ENCODE peak calls at places on chromosome 5, in ten cellular contexts. One of them, this sample, is unnamed.
A peak's percentile ranks its signal among the peaks of the same experiment; 100 is the strongest.

GRCh38 chr5:50745221-50745620 is 78.8 kb downstream of the PARP8 start:
- DNase-seq in NCI-H2171 treated with DMSO at 0.1 percent for 48 hours: no peak
- DNase-seq in nephron progenitor cell: no peak
- DNase-seq in stimulated activated CD4-positive, alpha-beta T cell treated with anti-CD3 and anti-CD28 coated beads, Interleukin-4, amount 100 ng/mL, for 24 hours: no peak
- DNase-seq in PC-3: no peak
- DNase-seq in sciatic nerve: no peak
- DNase-seq in AG09309: no peak
- DNase-seq in germinal center: no peak
- DNase-seq in activated CD4-positive, alpha-beta T cell treated with anti-CD3 and anti-CD28 coated beads for 48 hours: no peak
- DNase-seq in Kasumi-1: no peak
- DNase-seq in this sample: no peak

GRCh38 chr5:109005611-109006010 is 257.9 kb downstream of the FER start:
- DNase-seq in NCI-H2171 treated with DMSO at 0.1 percent for 48 hours: no peak
- DNase-seq in nephron progenitor cell: no peak
- DNase-seq in stimulated activated CD4-positive, alpha-beta T cell treated with anti-CD3 and anti-CD28 coated beads, Interleukin-4, amount 100 ng/mL, for 24 hours: no peak
- DNase-seq in PC-3: peak; percentile 4
- DNase-seq in sciatic nerve: no peak
- DNase-seq in AG09309: no peak
- DNase-seq in germinal center: no peak
- DNase-seq in activated CD4-positive, alpha-beta T cell treated with anti-CD3 and anti-CD28 coated beads for 48 hours: no peak
- DNase-seq in Kasumi-1: peak; percentile 14
- DNase-seq in this sample: no peak

GRCh38 chr5:122332589-122333555 is 20.8 kb downstream of the SNCAIP start:
- DNase-seq in NCI-H2171 treated with DMSO at 0.1 percent for 48 hours: no peak
- DNase-seq in nephron progenitor cell: no peak
- DNase-seq in stimulated activated CD4-positive, alpha-beta T cell treated with anti-CD3 and anti-CD28 coated beads, Interleukin-4, amount 100 ng/mL, for 24 hours: no peak
- DNase-seq in PC-3: no peak
- DNase-seq in sciatic nerve: no peak
- DNase-seq in AG09309: no peak
- DNase-seq in germinal center: no peak
- DNase-seq in activated CD4-positive, alpha-beta T cell treated with anti-CD3 and anti-CD28 coated beads for 48 hours: no peak
- DNase-seq in Kasumi-1: no peak
- DNase-seq in this sample: no peak

GRCh38 chr5:142411103-142411502 is 86.3 kb upstream of the SPRY4 start:
- DNase-seq in NCI-H2171 treated with DMSO at 0.1 percent for 48 hours: no peak
- DNase-seq in nephron progenitor cell: no peak
- DNase-seq in stimulated activated CD4-positive, alpha-beta T cell treated with anti-CD3 and anti-CD28 coated beads, Interleukin-4, amount 100 ng/mL, for 24 hours: no peak
- DNase-seq in PC-3: no peak
- DNase-seq in sciatic nerve: no peak
- DNase-seq in AG09309: no peak
- DNase-seq in germinal center: no peak
- DNase-seq in activated CD4-positive, alpha-beta T cell treated with anti-CD3 and anti-CD28 coated beads for 48 hours: no peak
- DNase-seq in Kasumi-1: no peak
- DNase-seq in this sample: no peak

GRCh38 chr5:173925449-173926071 is 37.4 kb downstream of the CPEB4 start:
- DNase-seq in NCI-H2171 treated with DMSO at 0.1 percent for 48 hours: no peak
- DNase-seq in nephron progenitor cell: peak; percentile 34
- DNase-seq in stimulated activated CD4-positive, alpha-beta T cell treated with anti-CD3 and anti-CD28 coated beads, Interleukin-4, amount 100 ng/mL, for 24 hours: peak; percentile 32
- DNase-seq in PC-3: peak; percentile 72
- DNase-seq in sciatic nerve: no peak
- DNase-seq in AG09309: no peak
- DNase-seq in germinal center: peak; percentile 16
- DNase-seq in activated CD4-positive, alpha-beta T cell treated with anti-CD3 and anti-CD28 coated beads for 48 hours: peak; percentile 50
- DNase-seq in Kasumi-1: peak; percentile 63
- DNase-seq in this sample: no peak

GRCh38 chr5:92364986-92365550 is 982.0 kb upstream of the ARRDC3 start:
- DNase-seq in NCI-H2171 treated with DMSO at 0.1 percent for 48 hours: no peak
- DNase-seq in nephron progenitor cell: no peak
- DNase-seq in stimulated activated CD4-positive, alpha-beta T cell treated with anti-CD3 and anti-CD28 coated beads, Interleukin-4, amount 100 ng/mL, for 24 hours: no peak
- DNase-seq in PC-3: no peak
- DNase-seq in sciatic nerve: no peak
- DNase-seq in AG09309: peak; percentile 80
- DNase-seq in germinal center: no peak
- DNase-seq in activated CD4-positive, alpha-beta T cell treated with anti-CD3 and anti-CD28 coated beads for 48 hours: no peak
- DNase-seq in Kasumi-1: no peak
- DNase-seq in this sample: no peak

GRCh38 chr5:120615967-120616645 is 152.0 kb downstream of the PRR16 start:
- DNase-seq in NCI-H2171 treated with DMSO at 0.1 percent for 48 hours: no peak
- DNase-seq in nephron progenitor cell: no peak
- DNase-seq in stimulated activated CD4-positive, alpha-beta T cell treated with anti-CD3 and anti-CD28 coated beads, Interleukin-4, amount 100 ng/mL, for 24 hours: no peak
- DNase-seq in PC-3: peak; percentile 66
- DNase-seq in sciatic nerve: no peak
- DNase-seq in AG09309: no peak
- DNase-seq in germinal center: no peak
- DNase-seq in activated CD4-positive, alpha-beta T cell treated with anti-CD3 and anti-CD28 coated beads for 48 hours: no peak
- DNase-seq in Kasumi-1: no peak
- DNase-seq in this sample: no peak

GRCh38 chr5:89372176-89372575 is 489.2 kb upstream of the MEF2C start:
- DNase-seq in NCI-H2171 treated with DMSO at 0.1 percent for 48 hours: no peak
- DNase-seq in nephron progenitor cell: no peak
- DNase-seq in stimulated activated CD4-positive, alpha-beta T cell treated with anti-CD3 and anti-CD28 coated beads, Interleukin-4, amount 100 ng/mL, for 24 hours: no peak
- DNase-seq in PC-3: peak; percentile 15
- DNase-seq in sciatic nerve: no peak
- DNase-seq in AG09309: no peak
- DNase-seq in germinal center: no peak
- DNase-seq in activated CD4-positive, alpha-beta T cell treated with anti-CD3 and anti-CD28 coated beads for 48 hours: no peak
- DNase-seq in Kasumi-1: no peak
- DNase-seq in this sample: no peak

GRCh38 chr5:73638344-73639095 is 12.5 kb downstream of the ARHGEF28 start:
- DNase-seq in NCI-H2171 treated with DMSO at 0.1 percent for 48 hours: no peak
- DNase-seq in nephron progenitor cell: no peak
- DNase-seq in stimulated activated CD4-positive, alpha-beta T cell treated with anti-CD3 and anti-CD28 coated beads, Interleukin-4, amount 100 ng/mL, for 24 hours: no peak
- DNase-seq in PC-3: peak; percentile 85
- DNase-seq in sciatic nerve: no peak
- DNase-seq in AG09309: no peak
- DNase-seq in germinal center: no peak
- DNase-seq in activated CD4-positive, alpha-beta T cell treated with anti-CD3 and anti-CD28 coated beads for 48 hours: no peak
- DNase-seq in Kasumi-1: no peak
- DNase-seq in this sample: no peak

GRCh38 chr5:119212026-119212425 is 141.1 kb downstream of the DMXL1 start:
- DNase-seq in NCI-H2171 treated with DMSO at 0.1 percent for 48 hours: no peak
- DNase-seq in nephron progenitor cell: no peak
- DNase-seq in stimulated activated CD4-positive, alpha-beta T cell treated with anti-CD3 and anti-CD28 coated beads, Interleukin-4, amount 100 ng/mL, for 24 hours: no peak
- DNase-seq in PC-3: no peak
- DNase-seq in sciatic nerve: no peak
- DNase-seq in AG09309: no peak
- DNase-seq in germinal center: no peak
- DNase-seq in activated CD4-positive, alpha-beta T cell treated with anti-CD3 and anti-CD28 coated beads for 48 hours: no peak
- DNase-seq in Kasumi-1: no peak
- DNase-seq in this sample: no peak

GRCh38 chr5:132080595-132080994 is 7.0 kb downstream of the CSF2 start:
- DNase-seq in NCI-H2171 treated with DMSO at 0.1 percent for 48 hours: no peak
- DNase-seq in nephron progenitor cell: no peak
- DNase-seq in stimulated activated CD4-positive, alpha-beta T cell treated with anti-CD3 and anti-CD28 coated beads, Interleukin-4, amount 100 ng/mL, for 24 hours: no peak
- DNase-seq in PC-3: no peak
- DNase-seq in sciatic nerve: no peak
- DNase-seq in AG09309: no peak
- DNase-seq in germinal center: no peak
- DNase-seq in activated CD4-positive, alpha-beta T cell treated with anti-CD3 and anti-CD28 coated beads for 48 hours: no peak
- DNase-seq in Kasumi-1: no peak
- DNase-seq in this sample: no peak

GRCh38 chr5:131171276-131171815 is 602 bp downstream of the LYRM7 start:
- DNase-seq in NCI-H2171 treated with DMSO at 0.1 percent for 48 hours: peak; percentile 17
- DNase-seq in nephron progenitor cell: no peak
- DNase-seq in stimulated activated CD4-positive, alpha-beta T cell treated with anti-CD3 and anti-CD28 coated beads, Interleukin-4, amount 100 ng/mL, for 24 hours: peak; percentile 26
- DNase-seq in PC-3: peak; percentile 25
- DNase-seq in sciatic nerve: no peak
- DNase-seq in AG09309: no peak
- DNase-seq in germinal center: no peak
- DNase-seq in activated CD4-positive, alpha-beta T cell treated with anti-CD3 and anti-CD28 coated beads for 48 hours: peak; percentile 51
- DNase-seq in Kasumi-1: no peak
- DNase-seq in this sample: no peak

GRCh38 chr5:159242153-159242552 is 20.9 kb upstream of the UBLCP1 start:
- DNase-seq in NCI-H2171 treated with DMSO at 0.1 percent for 48 hours: no peak
- DNase-seq in nephron progenitor cell: no peak
- DNase-seq in stimulated activated CD4-positive, alpha-beta T cell treated with anti-CD3 and anti-CD28 coated beads, Interleukin-4, amount 100 ng/mL, for 24 hours: no peak
- DNase-seq in PC-3: peak; percentile 48
- DNase-seq in sciatic nerve: no peak
- DNase-seq in AG09309: no peak
- DNase-seq in germinal center: no peak
- DNase-seq in activated CD4-positive, alpha-beta T cell treated with anti-CD3 and anti-CD28 coated beads for 48 hours: no peak
- DNase-seq in Kasumi-1: no peak
- DNase-seq in this sample: no peak

GRCh38 chr5:8598356-8598755 is 729.4 kb downstream of the MTRR start:
- DNase-seq in NCI-H2171 treated with DMSO at 0.1 percent for 48 hours: no peak
- DNase-seq in nephron progenitor cell: no peak
- DNase-seq in stimulated activated CD4-positive, alpha-beta T cell treated with anti-CD3 and anti-CD28 coated beads, Interleukin-4, amount 100 ng/mL, for 24 hours: no peak
- DNase-seq in PC-3: peak; percentile 42
- DNase-seq in sciatic nerve: no peak
- DNase-seq in AG09309: no peak
- DNase-seq in germinal center: no peak
- DNase-seq in activated CD4-positive, alpha-beta T cell treated with anti-CD3 and anti-CD28 coated beads for 48 hours: no peak
- DNase-seq in Kasumi-1: no peak
- DNase-seq in this sample: no peak

GRCh38 chr5:104361932-104362331 is 799.3 kb upstream of the NUDT12 start:
- DNase-seq in NCI-H2171 treated with DMSO at 0.1 percent for 48 hours: no peak
- DNase-seq in nephron progenitor cell: no peak
- DNase-seq in stimulated activated CD4-positive, alpha-beta T cell treated with anti-CD3 and anti-CD28 coated beads, Interleukin-4, amount 100 ng/mL, for 24 hours: no peak
- DNase-seq in PC-3: no peak
- DNase-seq in sciatic nerve: no peak
- DNase-seq in AG09309: no peak
- DNase-seq in germinal center: no peak
- DNase-seq in activated CD4-positive, alpha-beta T cell treated with anti-CD3 and anti-CD28 coated beads for 48 hours: no peak
- DNase-seq in Kasumi-1: no peak
- DNase-seq in this sample: no peak

GRCh38 chr5:13477118-13477737 is 467.3 kb downstream of the DNAH5 start:
- DNase-seq in NCI-H2171 treated with DMSO at 0.1 percent for 48 hours: no peak
- DNase-seq in nephron progenitor cell: no peak
- DNase-seq in stimulated activated CD4-positive, alpha-beta T cell treated with anti-CD3 and anti-CD28 coated beads, Interleukin-4, amount 100 ng/mL, for 24 hours: no peak
- DNase-seq in PC-3: peak; percentile 92
- DNase-seq in sciatic nerve: no peak
- DNase-seq in AG09309: no peak
- DNase-seq in germinal center: no peak
- DNase-seq in activated CD4-positive, alpha-beta T cell treated with anti-CD3 and anti-CD28 coated beads for 48 hours: no peak
- DNase-seq in Kasumi-1: no peak
- DNase-seq in this sample: no peak

GRCh38 chr5:151585970-151586369 is 5.2 kb downstream of the FAT2 start:
- DNase-seq in NCI-H2171 treated with DMSO at 0.1 percent for 48 hours: no peak
- DNase-seq in nephron progenitor cell: no peak
- DNase-seq in stimulated activated CD4-positive, alpha-beta T cell treated with anti-CD3 and anti-CD28 coated beads, Interleukin-4, amount 100 ng/mL, for 24 hours: no peak
- DNase-seq in PC-3: no peak
- DNase-seq in sciatic nerve: no peak
- DNase-seq in AG09309: no peak
- DNase-seq in germinal center: no peak
- DNase-seq in activated CD4-positive, alpha-beta T cell treated with anti-CD3 and anti-CD28 coated beads for 48 hours: no peak
- DNase-seq in Kasumi-1: no peak
- DNase-seq in this sample: no peak

GRCh38 chr5:159660401-159660800 is 255.9 kb upstream of the ADRA1B start:
- DNase-seq in NCI-H2171 treated with DMSO at 0.1 percent for 48 hours: no peak
- DNase-seq in nephron progenitor cell: no peak
- DNase-seq in stimulated activated CD4-positive, alpha-beta T cell treated with anti-CD3 and anti-CD28 coated beads, Interleukin-4, amount 100 ng/mL, for 24 hours: no peak
- DNase-seq in PC-3: peak; percentile 38
- DNase-seq in sciatic nerve: no peak
- DNase-seq in AG09309: no peak
- DNase-seq in germinal center: no peak
- DNase-seq in activated CD4-positive, alpha-beta T cell treated with anti-CD3 and anti-CD28 coated beads for 48 hours: no peak
- DNase-seq in Kasumi-1: no peak
- DNase-seq in this sample: no peak

GRCh38 chr5:159680095-159680494 is 236.2 kb upstream of the ADRA1B start:
- DNase-seq in NCI-H2171 treated with DMSO at 0.1 percent for 48 hours: no peak
- DNase-seq in nephron progenitor cell: no peak
- DNase-seq in stimulated activated CD4-positive, alpha-beta T cell treated with anti-CD3 and anti-CD28 coated beads, Interleukin-4, amount 100 ng/mL, for 24 hours: no peak
- DNase-seq in PC-3: peak; percentile 5
- DNase-seq in sciatic nerve: no peak
- DNase-seq in AG09309: no peak
- DNase-seq in germinal center: no peak
- DNase-seq in activated CD4-positive, alpha-beta T cell treated with anti-CD3 and anti-CD28 coated beads for 48 hours: no peak
- DNase-seq in Kasumi-1: no peak
- DNase-seq in this sample: no peak

GRCh38 chr5:10235350-10235749 is 14.3 kb downstream of the ATPSCKMT start:
- DNase-seq in NCI-H2171 treated with DMSO at 0.1 percent for 48 hours: no peak
- DNase-seq in nephron progenitor cell: peak; percentile 28
- DNase-seq in stimulated activated CD4-positive, alpha-beta T cell treated with anti-CD3 and anti-CD28 coated beads, Interleukin-4, amount 100 ng/mL, for 24 hours: no peak
- DNase-seq in PC-3: peak; percentile 48
- DNase-seq in sciatic nerve: no peak
- DNase-seq in AG09309: no peak
- DNase-seq in germinal center: no peak
- DNase-seq in activated CD4-positive, alpha-beta T cell treated with anti-CD3 and anti-CD28 coated beads for 48 hours: no peak
- DNase-seq in Kasumi-1: no peak
- DNase-seq in this sample: no peak

GRCh38 chr5:98927988-98928801 is 612 bp downstream of the CHD1 start:
- DNase-seq in NCI-H2171 treated with DMSO at 0.1 percent for 48 hours: peak; percentile 8
- DNase-seq in nephron progenitor cell: peak; percentile 77
- DNase-seq in stimulated activated CD4-positive, alpha-beta T cell treated with anti-CD3 and anti-CD28 coated beads, Interleukin-4, amount 100 ng/mL, for 24 hours: peak; percentile 50
- DNase-seq in PC-3: peak; percentile 55
- DNase-seq in sciatic nerve: peak; percentile 87
- DNase-seq in AG09309: no peak
- DNase-seq in germinal center: peak; percentile 51
- DNase-seq in activated CD4-positive, alpha-beta T cell treated with anti-CD3 and anti-CD28 coated beads for 48 hours: peak; percentile 58
- DNase-seq in Kasumi-1: peak; percentile 47
- DNase-seq in this sample: no peak

GRCh38 chr5:112923988-112924387 is 2.0 kb upstream of the REEP5 start:
- DNase-seq in NCI-H2171 treated with DMSO at 0.1 percent for 48 hours: no peak
- DNase-seq in nephron progenitor cell: no peak
- DNase-seq in stimulated activated CD4-positive, alpha-beta T cell treated with anti-CD3 and anti-CD28 coated beads, Interleukin-4, amount 100 ng/mL, for 24 hours: no peak
- DNase-seq in PC-3: no peak
- DNase-seq in sciatic nerve: no peak
- DNase-seq in AG09309: no peak
- DNase-seq in germinal center: no peak
- DNase-seq in activated CD4-positive, alpha-beta T cell treated with anti-CD3 and anti-CD28 coated beads for 48 hours: no peak
- DNase-seq in Kasumi-1: no peak
- DNase-seq in this sample: no peak

GRCh38 chr5:175692996-175693700 is 35.3 kb downstream of the HRH2 start:
- DNase-seq in NCI-H2171 treated with DMSO at 0.1 percent for 48 hours: no peak
- DNase-seq in nephron progenitor cell: no peak
- DNase-seq in stimulated activated CD4-positive, alpha-beta T cell treated with anti-CD3 and anti-CD28 coated beads, Interleukin-4, amount 100 ng/mL, for 24 hours: no peak
- DNase-seq in PC-3: no peak
- DNase-seq in sciatic nerve: no peak
- DNase-seq in AG09309: no peak
- DNase-seq in germinal center: no peak
- DNase-seq in activated CD4-positive, alpha-beta T cell treated with anti-CD3 and anti-CD28 coated beads for 48 hours: no peak
- DNase-seq in Kasumi-1: peak; percentile 64
- DNase-seq in this sample: no peak

GRCh38 chr5:80852331-80853245 is 107.6 kb upstream of the RASGRF2 start:
- DNase-seq in NCI-H2171 treated with DMSO at 0.1 percent for 48 hours: no peak
- DNase-seq in nephron progenitor cell: no peak
- DNase-seq in stimulated activated CD4-positive, alpha-beta T cell treated with anti-CD3 and anti-CD28 coated beads, Interleukin-4, amount 100 ng/mL, for 24 hours: no peak
- DNase-seq in PC-3: no peak
- DNase-seq in sciatic nerve: no peak
- DNase-seq in AG09309: no peak
- DNase-seq in germinal center: no peak
- DNase-seq in activated CD4-positive, alpha-beta T cell treated with anti-CD3 and anti-CD28 coated beads for 48 hours: no peak
- DNase-seq in Kasumi-1: no peak
- DNase-seq in this sample: no peak

GRCh38 chr5:115773010-115773580 is 43.4 kb downstream of the CDO1 start:
- DNase-seq in NCI-H2171 treated with DMSO at 0.1 percent for 48 hours: no peak
- DNase-seq in nephron progenitor cell: no peak
- DNase-seq in stimulated activated CD4-positive, alpha-beta T cell treated with anti-CD3 and anti-CD28 coated beads, Interleukin-4, amount 100 ng/mL, for 24 hours: no peak
- DNase-seq in PC-3: no peak
- DNase-seq in sciatic nerve: no peak
- DNase-seq in AG09309: no peak
- DNase-seq in germinal center: no peak
- DNase-seq in activated CD4-positive, alpha-beta T cell treated with anti-CD3 and anti-CD28 coated beads for 48 hours: no peak
- DNase-seq in Kasumi-1: no peak
- DNase-seq in this sample: no peak

GRCh38 chr5:23446436-23446835 is 61.0 kb upstream of the PRDM9 start:
- DNase-seq in NCI-H2171 treated with DMSO at 0.1 percent for 48 hours: no peak
- DNase-seq in nephron progenitor cell: no peak
- DNase-seq in stimulated activated CD4-positive, alpha-beta T cell treated with anti-CD3 and anti-CD28 coated beads, Interleukin-4, amount 100 ng/mL, for 24 hours: no peak
- DNase-seq in PC-3: peak; percentile 52
- DNase-seq in sciatic nerve: no peak
- DNase-seq in AG09309: no peak
- DNase-seq in germinal center: no peak
- DNase-seq in activated CD4-positive, alpha-beta T cell treated with anti-CD3 and anti-CD28 coated beads for 48 hours: no peak
- DNase-seq in Kasumi-1: no peak
- DNase-seq in this sample: no peak

GRCh38 chr5:140398379-140398811 is 3.2 kb upstream of the ANKHD1 start:
- DNase-seq in NCI-H2171 treated with DMSO at 0.1 percent for 48 hours: no peak
- DNase-seq in nephron progenitor cell: no peak
- DNase-seq in stimulated activated CD4-positive, alpha-beta T cell treated with anti-CD3 and anti-CD28 coated beads, Interleukin-4, amount 100 ng/mL, for 24 hours: no peak
- DNase-seq in PC-3: peak; percentile 88
- DNase-seq in sciatic nerve: no peak
- DNase-seq in AG09309: no peak
- DNase-seq in germinal center: no peak
- DNase-seq in activated CD4-positive, alpha-beta T cell treated with anti-CD3 and anti-CD28 coated beads for 48 hours: no peak
- DNase-seq in Kasumi-1: no peak
- DNase-seq in this sample: no peak

This sample was measured in GF-D8.